ENCODE peak calls at places on chromosomes 16 and 17, in six cellular contexts. B, W, F, M, T and R are unnamed samples.

GRCh38 chr16:75742424-75743047 is 16.2 kb upstream of the CPHXL start:
- DNase-seq in M (no peak), W (no peak), B (no peak), F (no peak), T (no peak), R (no peak)

GRCh38 chr17:77106874-77107358 is 33.9 kb upstream of the SEC14L1 start:
- DNase-seq in T (no peak), W (peak; percentile 42), M (no peak), B (no peak), F (peak; percentile 64), R (no peak)

GRCh38 chr16:57349212-57350031 is 9.2 kb upstream of the CCL22 start:
- DNase-seq in M (no peak), B (no peak), F (peak; percentile 44), W (no peak), T (no peak), R (no peak)

GRCh38 chr16:35685085-35685484 is 2225.7 kb downstream of the TP53TG3F start:
- DNase-seq in W (no peak), M (no peak), B (no peak), F (no peak), T (no peak), R (no peak)

GRCh38 chr17:77622627-77623026 is 335.9 kb upstream of the TNRC6C start:
- DNase-seq in W (no peak), T (no peak), B (no peak), F (no peak), M (no peak), R (no peak)

GRCh38 chr17:9802294-9802693 is 10.9 kb upstream of the DHRS7C start:
- DNase-seq in T (no peak), W (no peak), F (no peak), M (no peak), B (no peak), R (no peak)

GRCh38 chr17:2867441-2868424 is 71.5 kb downstream of the RAP1GAP2 start:
- DNase-seq in B (no peak), F (no peak), T (peak; percentile 87), W (no peak), M (no peak), R (no peak)

GRCh38 chr16:74455619-74456289 is 34.5 kb upstream of the CLEC18B start:
- DNase-seq in T (peak; percentile 90), B (no peak), W (no peak), F (no peak), M (no peak), R (no peak)

GRCh38 chr17:17766351-17767095 is 70.3 kb downstream of the SREBF1 start:
- DNase-seq in T (no peak), M (no peak), W (peak; percentile 71), F (no peak), B (no peak), R (peak; percentile 77)

GRCh38 chr16:81528258-81528657 is 83.7 kb downstream of the CMIP start:
- DNase-seq in T (no peak), F (no peak), M (no peak), W (no peak), B (peak; percentile 57), R (no peak)

DNA sequence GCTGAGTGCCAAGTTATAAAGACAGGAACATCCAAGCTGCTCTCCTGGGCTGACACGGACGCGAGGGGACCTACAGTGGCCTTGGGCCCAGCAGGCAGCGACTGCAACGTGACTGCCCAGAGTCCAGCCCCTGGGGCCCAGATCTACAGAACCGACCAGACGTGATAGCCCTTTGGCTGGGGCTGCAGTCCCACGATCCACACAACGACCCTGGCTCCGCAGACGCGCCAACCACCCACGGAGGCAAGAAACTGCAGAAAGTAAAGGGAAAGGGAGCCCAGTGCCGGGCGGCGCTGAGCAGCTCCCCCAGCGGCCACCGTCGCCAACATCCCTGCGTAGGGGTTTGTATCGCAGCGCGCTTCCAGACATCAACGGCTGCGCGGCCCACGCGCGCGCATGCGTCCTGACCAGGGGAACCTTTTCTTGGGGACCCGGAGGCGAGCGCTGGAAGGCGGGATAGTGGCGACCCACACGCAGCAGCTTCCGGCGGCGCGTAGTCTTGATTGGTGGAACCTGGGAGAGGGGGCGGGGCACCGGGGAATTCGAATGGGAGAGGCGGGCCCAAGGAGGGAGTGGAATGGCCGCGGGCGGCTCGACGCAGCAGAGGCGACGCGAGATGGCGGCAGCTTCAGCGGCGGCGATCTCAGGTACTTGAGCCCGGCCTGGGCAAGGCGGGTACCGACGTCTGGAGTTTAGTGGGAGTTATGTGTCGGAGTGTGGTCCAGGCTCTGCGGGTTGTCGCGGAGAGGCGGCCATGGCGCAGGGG is at the start of gene KIF22:
- DNase-seq in T (peak; percentile 98), M (peak; percentile 95), W (peak; percentile 99), F (peak; percentile 97), B (peak; percentile 99), R (peak; percentile 99)
- TF ChIP-seq POLR2A in T (peak; percentile 89), M (peak; percentile 65), W (peak; percentile 89), F (peak; percentile 97), B (peak; percentile 94), R (peak; percentile 76)

GRCh38 chr16:89072216-89073130 is 21.2 kb upstream of the ACSF3 start:
- DNase-seq in B (no peak), F (no peak), W (no peak), T (no peak), M (no peak), R (no peak)
- TF ChIP-seq TAF1 in B (no peak), F (no peak), W (no peak), T (no peak), M (no peak), R (no peak)

DNA sequence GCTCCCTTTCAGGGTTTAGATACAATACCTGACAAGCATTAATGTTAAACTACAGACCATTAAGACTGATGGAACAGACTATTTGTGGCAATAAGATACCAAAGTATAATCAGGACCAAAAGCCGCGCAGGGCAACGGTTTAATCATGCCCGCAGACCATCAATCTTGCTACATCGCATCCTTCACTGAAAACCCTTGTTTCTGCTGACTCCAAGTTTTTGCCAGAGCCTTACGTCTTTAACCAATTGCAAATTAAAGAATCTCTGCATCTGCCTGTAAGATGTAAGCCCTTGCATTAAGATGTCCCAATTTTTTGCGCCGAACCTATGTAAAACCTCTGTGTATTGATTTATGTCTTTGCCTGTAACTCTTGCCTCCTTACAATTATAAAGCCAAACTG is 94.2 kb upstream of the RBBP6 start:
- DNase-seq in B (no peak), T (no peak), M (no peak), F (no peak), W (no peak), R (no peak)
- TF ChIP-seq POLR2A in B (no peak), T (no peak), M (no peak), F (no peak), W (no peak), R (no peak)

GRCh38 chr17:71329310-71330098 is 791.3 kb upstream of the SOX9 start:
- DNase-seq in T (no peak), M (no peak), B (no peak), F (no peak), W (no peak), R (no peak)
- TF ChIP-seq TAF1 in T (no peak), M (no peak), B (no peak), F (no peak), W (no peak), R (no peak)

DNA sequence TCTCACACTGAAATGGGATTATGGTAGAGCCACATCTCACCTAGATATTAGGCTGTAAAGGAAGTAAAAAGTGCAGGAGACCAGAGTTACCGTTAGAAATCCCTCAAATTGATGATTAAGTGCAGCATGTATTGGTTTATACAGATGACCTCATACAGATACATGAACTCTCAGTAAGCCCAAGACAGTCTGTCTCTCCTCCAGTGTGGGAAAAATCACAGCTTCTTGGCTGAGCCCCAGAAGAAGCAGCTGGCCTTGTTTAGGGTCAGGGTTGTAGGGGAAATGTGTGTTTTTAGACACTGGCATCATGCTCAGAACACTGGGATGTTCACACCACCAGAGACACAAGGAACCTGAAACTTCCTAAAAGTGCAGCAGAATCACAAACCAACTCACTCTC is 135.9 kb downstream of the KATNIP start:
- DNase-seq in W (no peak), M (no peak), T (no peak), B (no peak), F (no peak), R (no peak)
- TF ChIP-seq POLR2A in W (no peak), M (no peak), T (no peak), B (no peak), F (no peak), R (no peak)